ENCODE peak calls at places on chromosomes 12 and 14, in five cellular contexts. One of them, this sample, is unnamed.

GRCh38 chr14:86321151-86321550 is 791.2 kb downstream of the FLRT2 start:
- DNase-seq in A673: peak
- DNase-seq in OCI-LY7: peak
- DNase-seq in lower leg skin: no peak
- DNase-seq in neural progenitor cell: no peak
- DNase-seq in this sample: peak

GRCh38 chr12:101229841-101230241 is 19.8 kb upstream of the SLC5A8 start:
- DNase-seq in neural progenitor cell: no peak
- DNase-seq in A673: no peak
- DNase-seq in OCI-LY7: no peak
- DNase-seq in lower leg skin: no peak
- DNase-seq in this sample: no peak

GRCh38 chr12:116697305-116698130 is 40.4 kb downstream of the SPRING1 start:
- DNase-seq in neural progenitor cell: peak
- DNase-seq in A673: peak
- DNase-seq in lower leg skin: no peak
- DNase-seq in OCI-LY7: peak
- DNase-seq in this sample: no peak

GRCh38 chr12:87425942-87426554 is 603.2 kb downstream of the C12orf50 start:
- DNase-seq in neural progenitor cell: no peak
- DNase-seq in OCI-LY7: no peak
- DNase-seq in lower leg skin: no peak
- DNase-seq in A673: no peak
- DNase-seq in this sample: peak

GRCh38 chr12:108234155-108234554 is 105.0 kb downstream of the CMKLR1 start:
- DNase-seq in lower leg skin: peak
- DNase-seq in neural progenitor cell: no peak
- DNase-seq in A673: peak
- DNase-seq in OCI-LY7: no peak
- DNase-seq in this sample: no peak

GRCh38 chr12:28032811-28033537 is 60.4 kb upstream of the PTHLH start:
- DNase-seq in A673: no peak
- DNase-seq in OCI-LY7: no peak
- DNase-seq in lower leg skin: no peak
- DNase-seq in neural progenitor cell: no peak
- DNase-seq in this sample: peak

GRCh38 chr14:89304972-89305703 is 111.9 kb downstream of the FOXN3 start:
- DNase-seq in OCI-LY7: peak
- DNase-seq in A673: peak
- DNase-seq in neural progenitor cell: peak
- DNase-seq in lower leg skin: no peak
- DNase-seq in this sample: peak

GRCh38 chr14:22850944-22851790 is 14.8 kb downstream of the MMP14 start:
- DNase-seq in A673: no peak
- DNase-seq in lower leg skin: peak
- DNase-seq in neural progenitor cell: no peak
- DNase-seq in OCI-LY7: no peak
- DNase-seq in this sample: peak

GRCh38 chr14:64775081-64775777 is 71.0 kb downstream of the PLEKHG3 start:
- DNase-seq in A673: no peak
- DNase-seq in lower leg skin: no peak
- DNase-seq in neural progenitor cell: no peak
- DNase-seq in OCI-LY7: no peak
- DNase-seq in this sample: no peak

GRCh38 chr14:85532981-85533820 is 3.3 kb downstream of the FLRT2 start:
- DNase-seq in neural progenitor cell: peak
- DNase-seq in OCI-LY7: no peak
- DNase-seq in lower leg skin: peak
- DNase-seq in A673: peak
- DNase-seq in this sample: peak

GRCh38 chr12:124774054-124774461 is 89.6 kb downstream of the SCARB1 start:
- DNase-seq in lower leg skin: no peak
- DNase-seq in neural progenitor cell: no peak
- DNase-seq in A673: no peak
- DNase-seq in OCI-LY7: peak
- DNase-seq in this sample: no peak

GRCh38 chr12:103768467-103769123 is 72.4 kb downstream of the NT5DC3 start:
- DNase-seq in OCI-LY7: no peak
- DNase-seq in lower leg skin: no peak
- DNase-seq in A673: peak
- DNase-seq in neural progenitor cell: no peak
- DNase-seq in this sample: peak

GRCh38 chr12:76318773-76319594 is 29.2 kb downstream of the BBS10 start:
- DNase-seq in lower leg skin: no peak
- DNase-seq in OCI-LY7: no peak
- DNase-seq in A673: no peak
- DNase-seq in neural progenitor cell: no peak
- DNase-seq in this sample: no peak

GRCh38 chr12:41589878-41590277 is 401.8 kb downstream of the PDZRN4 start:
- DNase-seq in A673: no peak
- DNase-seq in OCI-LY7: no peak
- DNase-seq in neural progenitor cell: no peak
- DNase-seq in lower leg skin: no peak
- DNase-seq in this sample: no peak

GRCh38 chr14:99272669-99273024 is 650 bp upstream of the BCL11B start:
- DNase-seq in A673: no peak
- DNase-seq in neural progenitor cell: no peak
- DNase-seq in lower leg skin: no peak
- DNase-seq in OCI-LY7: no peak
- DNase-seq in this sample: no peak
- H3K4me3 ChIP-seq in A673: peak
- H3K4me3 ChIP-seq in neural progenitor cell: peak
- H3K4me3 ChIP-seq in lower leg skin: no peak
- H3K4me3 ChIP-seq in OCI-LY7: no peak
- H3K4me3 ChIP-seq in this sample: peak

GRCh38 chr12:65926119-65927004 is 102.1 kb downstream of the HMGA2 start:
- DNase-seq in OCI-LY7: no peak
- DNase-seq in lower leg skin: no peak
- DNase-seq in A673: peak
- DNase-seq in neural progenitor cell: peak
- DNase-seq in this sample: no peak
- H3K4me3 ChIP-seq in OCI-LY7: no peak
- H3K4me3 ChIP-seq in lower leg skin: no peak
- H3K4me3 ChIP-seq in A673: peak
- H3K4me3 ChIP-seq in neural progenitor cell: no peak
- H3K4me3 ChIP-seq in this sample: no peak

GRCh38 chr14:61282746-61283145 is 1.6 kb upstream of the TMEM30B start:
- DNase-seq in lower leg skin: no peak
- DNase-seq in OCI-LY7: no peak
- DNase-seq in A673: no peak
- DNase-seq in neural progenitor cell: no peak
- DNase-seq in this sample: no peak

GRCh38 chr14:61281186-61281676 is at the start of gene TMEM30B:
- DNase-seq in neural progenitor cell: no peak
- DNase-seq in lower leg skin: peak
- DNase-seq in A673: no peak
- DNase-seq in OCI-LY7: no peak
- DNase-seq in this sample: no peak

GRCh38 chr14:61280526-61281185 is 482 bp downstream of the TMEM30B start:
- DNase-seq in lower leg skin: peak
- DNase-seq in OCI-LY7: no peak
- DNase-seq in neural progenitor cell: peak
- DNase-seq in A673: peak
- DNase-seq in this sample: peak

GRCh38 chr14:61280092-61280525 is 1.0 kb downstream of the TMEM30B start:
- DNase-seq in lower leg skin: no peak
- DNase-seq in neural progenitor cell: no peak
- DNase-seq in OCI-LY7: no peak
- DNase-seq in A673: no peak
- DNase-seq in this sample: no peak

DNA sequence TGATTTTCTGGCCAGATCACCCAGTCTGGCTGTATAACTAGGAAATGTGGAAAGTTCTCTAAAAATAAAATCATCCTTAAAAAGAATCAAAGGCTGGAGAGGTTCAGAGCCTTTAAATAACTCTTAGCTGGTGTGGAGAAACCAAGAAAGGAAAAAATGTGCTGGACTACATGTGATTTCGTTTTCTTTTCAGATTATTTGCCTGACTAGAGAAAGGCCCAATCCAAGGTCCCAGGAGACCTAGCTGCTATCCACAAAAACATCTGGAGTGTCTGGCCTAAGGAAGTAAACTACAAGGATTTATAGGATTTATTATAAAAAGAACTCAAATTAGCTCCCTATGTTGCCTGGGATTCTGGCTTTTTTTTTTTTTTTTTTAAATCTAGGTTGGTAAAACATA is 773 bp upstream of the TMEM30B start:
- DNase-seq in lower leg skin: peak
- DNase-seq in A673: no peak
- DNase-seq in neural progenitor cell: no peak
- DNase-seq in OCI-LY7: no peak
- DNase-seq in this sample: no peak
- H3K4me3 ChIP-seq in lower leg skin: no peak
- H3K4me3 ChIP-seq in A673: no peak
- H3K4me3 ChIP-seq in neural progenitor cell: no peak
- H3K4me3 ChIP-seq in OCI-LY7: no peak
- H3K4me3 ChIP-seq in this sample: no peak

GRCh38 chr12:13099910-13100609 is 3.4 kb downstream of the GSG1 start:
- DNase-seq in A673: peak
- DNase-seq in neural progenitor cell: no peak
- DNase-seq in OCI-LY7: no peak
- DNase-seq in lower leg skin: no peak
- DNase-seq in this sample: peak
- H3K4me3 ChIP-seq in A673: peak
- H3K4me3 ChIP-seq in neural progenitor cell: peak
- H3K4me3 ChIP-seq in OCI-LY7: peak
- H3K4me3 ChIP-seq in lower leg skin: no peak
- H3K4me3 ChIP-seq in this sample: no peak

GRCh38 chr12:31117203-31118011 is 43.7 kb downstream of the DDX11 start:
- DNase-seq in neural progenitor cell: peak
- DNase-seq in OCI-LY7: peak
- DNase-seq in A673: peak
- DNase-seq in lower leg skin: no peak
- DNase-seq in this sample: peak

GRCh38 chr12:31119531-31120211 is 46.0 kb downstream of the DDX11 start:
- DNase-seq in A673: no peak
- DNase-seq in OCI-LY7: no peak
- DNase-seq in neural progenitor cell: peak
- DNase-seq in lower leg skin: no peak
- DNase-seq in this sample: no peak

GRCh38 chr12:31118347-31118830 is 44.7 kb downstream of the DDX11 start:
- DNase-seq in A673: peak
- DNase-seq in neural progenitor cell: peak
- DNase-seq in OCI-LY7: peak
- DNase-seq in lower leg skin: no peak
- DNase-seq in this sample: no peak

GRCh38 chr12:31120392-31121008 is 46.8 kb downstream of the DDX11 start:
- DNase-seq in OCI-LY7: no peak
- DNase-seq in lower leg skin: no peak
- DNase-seq in neural progenitor cell: peak
- DNase-seq in A673: no peak
- DNase-seq in this sample: no peak

DNA sequence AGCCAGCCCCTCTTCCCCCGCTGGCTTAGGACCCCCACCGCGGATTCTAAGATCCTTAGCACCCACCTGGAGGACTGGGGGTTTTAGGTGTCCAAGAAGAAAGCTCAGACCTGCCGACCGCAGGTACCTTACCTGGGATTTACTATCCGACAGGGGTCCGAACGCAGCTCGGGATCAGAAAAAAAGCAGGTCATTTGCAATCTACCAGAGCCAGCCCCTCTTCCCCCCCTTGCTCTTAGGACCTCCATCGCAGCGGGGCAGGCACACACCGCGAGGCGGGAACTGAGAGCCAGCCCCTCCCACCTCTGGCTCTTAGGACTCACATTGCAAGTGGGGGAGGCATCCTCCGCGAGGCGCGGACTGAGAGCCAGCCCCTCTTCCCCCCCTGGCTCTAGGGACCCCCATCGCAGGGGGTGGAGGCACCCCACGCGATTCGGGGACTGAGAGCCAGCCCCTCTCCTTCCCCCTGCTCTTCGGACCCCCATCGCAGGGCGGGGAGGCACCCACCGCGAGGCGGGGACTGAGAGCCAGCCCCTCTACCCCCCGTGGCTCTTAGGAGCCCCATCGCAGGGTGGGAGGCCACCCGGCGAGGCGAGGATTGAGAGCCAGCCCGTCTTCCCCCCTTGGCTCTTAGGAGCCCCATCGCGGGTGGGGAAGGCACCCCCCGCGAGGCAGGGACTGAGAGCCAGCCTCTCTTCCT is 45.3 kb downstream of the DDX11 start:
- DNase-seq in OCI-LY7: peak
- DNase-seq in neural progenitor cell: peak
- DNase-seq in lower leg skin: no peak
- DNase-seq in A673: peak
- DNase-seq in this sample: no peak
- H3K4me3 ChIP-seq in OCI-LY7: peak
- H3K4me3 ChIP-seq in neural progenitor cell: peak
- H3K4me3 ChIP-seq in lower leg skin: no peak
- H3K4me3 ChIP-seq in A673: peak
- H3K4me3 ChIP-seq in this sample: no peak

DNA sequence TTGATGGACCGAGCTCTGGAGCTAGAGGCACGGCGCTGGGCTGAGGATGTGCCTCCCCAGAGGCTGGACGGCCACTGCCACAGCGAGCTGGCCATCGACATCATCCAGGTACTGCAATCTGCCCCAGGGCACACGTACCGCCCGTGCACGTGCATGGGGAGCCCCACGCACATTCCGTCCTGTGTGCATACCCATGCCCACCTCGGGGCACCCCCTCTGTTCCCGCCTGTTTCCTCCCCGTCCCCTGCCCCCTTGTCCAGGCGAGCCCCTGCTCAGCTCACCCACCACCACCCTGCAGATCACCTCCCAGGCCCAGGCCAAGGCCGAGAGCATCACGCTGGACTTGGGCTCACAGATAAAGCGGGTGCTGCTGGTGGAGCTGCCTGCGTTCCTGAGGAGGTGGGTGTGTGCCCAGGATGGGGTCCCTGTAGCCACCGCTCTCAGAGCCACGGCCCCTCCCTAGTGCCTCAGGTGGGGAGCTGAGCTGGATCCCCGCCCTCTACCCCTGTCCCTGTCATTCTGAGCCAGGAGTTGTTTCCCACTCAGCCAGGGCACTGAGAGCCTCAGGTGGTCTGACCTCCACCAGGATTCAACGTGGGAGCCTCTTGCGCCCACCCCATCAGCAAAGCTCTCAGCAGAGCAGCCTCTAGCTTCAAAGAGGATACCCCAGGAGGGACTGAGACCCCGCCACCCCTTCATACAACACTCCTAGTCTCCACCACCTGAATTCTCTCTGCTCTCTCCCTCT is 6.9 kb downstream of the TNFAIP2 start:
- DNase-seq in neural progenitor cell: no peak
- DNase-seq in A673: no peak
- DNase-seq in OCI-LY7: no peak
- DNase-seq in lower leg skin: no peak
- DNase-seq in this sample: no peak
- H3K4me3 ChIP-seq in neural progenitor cell: no peak
- H3K4me3 ChIP-seq in A673: no peak
- H3K4me3 ChIP-seq in OCI-LY7: no peak
- H3K4me3 ChIP-seq in lower leg skin: no peak
- H3K4me3 ChIP-seq in this sample: no peak